ENCODE peak calls at places on chromosomes 12 and 14, in nine cellular contexts. L, B, O, I, N, G, M, E and Z are unnamed samples.

GRCh38 chr14:64089920-64090319 is 204.3 kb downstream of the ESR2 start:
- DNase-seq in B (no peak), O (no peak), E (no peak), M (no peak), I (no peak), N (peak; percentile 63), L (peak; percentile 58), G (no peak), Z (no peak)

GRCh38 chr14:81831128-81831815 is 297.6 kb upstream of the SEL1L start:
- DNase-seq in N (no peak), M (no peak), E (peak; percentile 4), G (no peak), L (no peak), O (no peak), I (no peak), B (no peak), Z (peak; percentile 38)

GRCh38 chr12:125142601-125143000 is 77.4 kb downstream of the AACS start:
- DNase-seq in G (no peak), B (no peak), I (no peak), L (no peak), N (no peak), E (no peak), M (no peak), O (no peak), Z (no peak)

GRCh38 chr12:65879878-65880277 is 55.6 kb downstream of the HMGA2 start:
- DNase-seq in G (no peak), O (no peak), N (peak; percentile 88), E (no peak), L (no peak), M (no peak), B (no peak), I (no peak), Z (no peak)

GRCh38 chr14:61188936-61189808 is 92.0 kb downstream of the TMEM30B start:
- DNase-seq in O (peak; percentile 23), M (peak; percentile 82), L (peak; percentile 50), B (no peak), G (no peak), I (peak; percentile 83), E (no peak), N (peak; percentile 51), Z (peak; percentile 57)

GRCh38 chr12:10849425-10849878 is at the start of gene PRR4:
- DNase-seq in B (no peak), I (no peak), E (no peak), N (no peak), M (no peak), L (no peak), O (no peak), G (no peak), Z (no peak)

GRCh38 chr12:86196465-86196864 is 59.7 kb downstream of the MGAT4C start:
- DNase-seq in G (no peak), M (no peak), O (no peak), E (no peak), B (no peak), N (no peak), L (no peak), I (no peak), Z (no peak)

GRCh38 chr12:102960766-102961487 is 3.5 kb downstream of the ASCL1 start:
- DNase-seq in L (no peak), M (no peak), O (no peak), I (no peak), G (no peak), N (no peak), E (no peak), B (no peak), Z (no peak)

GRCh38 chr12:13947237-13947945 is 34.0 kb downstream of the GRIN2B start:
- DNase-seq in O (no peak), M (no peak), I (no peak), B (no peak), N (no peak), E (no peak), L (no peak), G (no peak), Z (no peak)

GRCh38 chr14:55744321-55744720 is 164.3 kb downstream of the KTN1 start:
- DNase-seq in M (no peak), O (no peak), N (no peak), I (no peak), B (no peak), E (no peak), G (no peak), L (no peak), Z (no peak)

GRCh38 chr14:55734731-55735130 is 154.7 kb downstream of the KTN1 start:
- DNase-seq in G (no peak), L (no peak), N (no peak), B (no peak), O (no peak), I (no peak), E (no peak), M (no peak), Z (no peak)

GRCh38 chr14:55743551-55743950 is 163.5 kb downstream of the KTN1 start:
- DNase-seq in E (no peak), B (no peak), O (no peak), I (no peak), G (no peak), L (no peak), N (no peak), M (no peak), Z (no peak)

GRCh38 chr14:55745906-55746305 is 165.9 kb downstream of the KTN1 start:
- DNase-seq in G (no peak), M (no peak), B (no peak), O (no peak), E (no peak), I (no peak), N (no peak), L (no peak), Z (no peak)

GRCh38 chr14:55739967-55740707 is 160.1 kb downstream of the KTN1 start:
- DNase-seq in M (no peak), I (no peak), O (no peak), L (no peak), G (no peak), B (no peak), E (no peak), N (no peak), Z (no peak)
- H3K4me3 ChIP-seq in M (no peak overlapping the region), I (no peak overlapping the region), O (no peak overlapping the region), L (no peak overlapping the region), G (no peak overlapping the region), B (no peak overlapping the region), E (no peak overlapping the region), N (no peak overlapping the region), Z (no peak overlapping the region)

DNA sequence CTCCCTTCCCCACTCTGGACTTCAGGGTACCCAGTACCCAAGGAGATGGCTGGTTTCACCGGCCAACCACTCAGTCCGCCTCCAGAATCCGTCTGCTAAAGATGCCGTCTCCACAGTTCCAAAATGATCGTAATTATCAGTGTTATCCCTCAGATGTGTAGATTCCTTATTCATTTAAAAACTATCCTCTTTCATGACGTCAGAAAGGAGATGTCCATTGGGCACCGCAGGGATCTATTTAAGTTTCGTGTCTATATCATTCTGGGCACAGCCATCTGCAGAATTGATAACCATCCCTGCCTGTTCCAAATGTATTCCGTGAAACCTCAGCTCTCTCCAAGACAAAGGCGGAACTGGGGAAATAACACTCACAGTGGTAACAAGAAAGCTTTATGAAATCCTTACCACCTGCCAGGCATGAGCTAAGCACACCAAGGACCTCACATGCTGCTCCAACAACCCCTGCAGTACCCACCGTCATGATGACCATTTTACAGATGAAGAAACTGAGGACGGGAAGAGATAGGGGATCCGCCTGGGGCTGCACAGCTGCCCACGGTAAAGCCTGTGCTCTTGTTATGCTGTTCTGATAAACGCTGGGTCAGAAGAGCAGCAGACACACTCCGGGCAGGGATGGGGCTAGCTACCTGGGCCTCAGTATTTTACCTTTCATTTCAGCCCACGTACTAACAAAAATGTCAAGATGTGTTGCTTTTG is 90.0 kb downstream of the BCL11B start:
- DNase-seq in I (no peak), N (no peak), B (no peak), O (no peak), G (no peak), M (no peak), E (no peak), L (no peak), Z (no peak)
- H3K36me3 ChIP-seq in I (no peaks in the 10 kb centered on the region), N (no peaks in the 10 kb centered on the region), B (no peaks in the 10 kb centered on the region), O (no peaks in the 10 kb centered on the region), G (peaks cover 46% of the 10 kb centered on the region), M (no peaks in the 10 kb centered on the region), E (no peaks in the 10 kb centered on the region), L (no peaks in the 10 kb centered on the region), Z (no peaks in the 10 kb centered on the region)

GRCh38 chr14:96257056-96257455 is 1.0 kb downstream of the BDKRB1 start:
- DNase-seq in E (no peak), N (peak; percentile 17), O (no peak), L (no peak), B (no peak), I (no peak), G (no peak), M (no peak), Z (no peak)

GRCh38 chr14:96260341-96260821 is 4.4 kb downstream of the BDKRB1 start:
- DNase-seq in E (no peak), M (no peak), O (no peak), N (peak; percentile 77), G (no peak), L (no peak), B (no peak), I (no peak), Z (no peak)

GRCh38 chr14:96255501-96256366 is at the start of gene BDKRB1:
- DNase-seq in B (no peak), E (no peak), G (no peak), I (no peak), L (no peak), N (peak; percentile 96), M (no peak), O (no peak), Z (no peak)

GRCh38 chr14:96256420-96256819 is 410 bp downstream of the BDKRB1 start:
- DNase-seq in G (no peak), O (no peak), M (no peak), N (peak; percentile 64), L (no peak), E (no peak), I (no peak), B (no peak), Z (no peak)

DNA sequence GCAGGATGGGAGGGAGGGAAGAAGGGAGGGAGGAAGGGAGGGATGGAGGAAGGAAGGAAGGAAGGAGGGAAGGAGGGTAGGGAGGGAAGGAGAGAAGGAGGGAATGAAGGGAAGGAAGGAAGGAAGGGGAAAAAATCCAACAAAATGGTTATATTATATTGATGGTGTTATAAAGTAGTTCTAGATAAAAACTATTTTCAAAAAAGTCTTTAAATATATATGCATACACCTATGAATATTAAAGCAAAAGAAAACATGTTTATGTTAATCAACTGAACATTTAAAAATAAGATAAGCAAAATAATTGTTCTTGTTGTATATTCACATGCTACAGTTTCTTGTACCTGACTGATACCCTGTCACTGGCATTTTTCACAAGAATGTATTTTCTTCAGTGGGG is 1.9 kb downstream of the BDKRB1 start:
- DNase-seq in I (no peak), N (no peak), L (no peak), M (no peak), E (no peak), O (no peak), G (no peak), B (no peak), Z (no peak)
- H3K4me3 ChIP-seq in I (no peak overlapping the region), N (peak overlapping the region; percentile 59), L (no peak overlapping the region), M (no peak overlapping the region), E (no peak overlapping the region), O (no peak overlapping the region), G (no peak overlapping the region), B (no peak overlapping the region), Z (no peak overlapping the region)

GRCh38 chr12:78566461-78566860 is 298.1 kb upstream of the SYT1 start:
- DNase-seq in G (no peak), O (no peak), B (no peak), M (no peak), I (no peak), E (no peak), N (no peak), L (no peak), Z (no peak)

GRCh38 chr12:78568326-78569020 is 296.1 kb upstream of the SYT1 start:
- DNase-seq in I (no peak), L (no peak), N (peak; percentile 57), E (no peak), M (no peak), B (no peak), O (no peak), G (no peak), Z (no peak)

GRCh38 chr12:78571953-78572352 is 292.6 kb upstream of the SYT1 start:
- DNase-seq in O (no peak), L (peak; percentile 8), E (no peak), M (no peak), B (no peak), N (no peak), G (no peak), I (peak; percentile 49), Z (no peak)
- H3K36me3 ChIP-seq in O (no peaks in the 10 kb centered on the region), L (no peaks in the 10 kb centered on the region), E (no peaks in the 10 kb centered on the region), M (no peaks in the 10 kb centered on the region), B (no peaks in the 10 kb centered on the region), N (no peaks in the 10 kb centered on the region), G (no peaks in the 10 kb centered on the region), I (no peaks in the 10 kb centered on the region), Z (no peaks in the 10 kb centered on the region)